ENCODE peak calls at places on chromosomes 4 and X, in nine cellular contexts. B is hepatocyte, Q is GM23338, Z is Karpas-422, D is MM.1S, C is SK-N-SH, A is GM23248, R is HCT116, G is PC-3. L is an unnamed sample.

GRCh38 chrX:129145382-129145781 is 377.9 kb downstream of the SMARCA1 start:
- DNase-seq in B (no peak), Q (no peak), Z (no peak), D (no peak), C (no peak), A (no peak), R (no peak), G (no peak), L (no peak)

GRCh38 chr4:128574706-128575105 is 234.8 kb upstream of the JADE1 start:
- DNase-seq in B (peak; percentile 86), Q (peak; percentile 95), Z (peak; percentile 97), D (peak; percentile 80), C (peak; percentile 42), A (peak; percentile 58), R (peak; percentile 40), G (peak; percentile 67), L (peak; percentile 74)

GRCh38 chrX:103404225-103405008 is 28.1 kb downstream of the BEX3 start:
- DNase-seq in B (peak; percentile 76), Q (peak; percentile 87), Z (peak; percentile 92), D (peak; percentile 78), C (peak; percentile 62), A (peak; percentile 86), R (peak; percentile 59), G (peak; percentile 60), L (peak; percentile 47)

GRCh38 chr4:184887333-184887732 is 61.6 kb upstream of the ACSL1 start:
- DNase-seq in B (no peak), Q (no peak), Z (no peak), D (no peak), C (no peak), A (no peak), R (no peak), G (no peak), L (no peak)

GRCh38 chrX:20140410-20140809 is 1.2 kb downstream of the EIF1AX start:
- DNase-seq in B (no peak), Q (no peak), Z (peak; percentile 65), D (no peak), C (no peak), A (peak; percentile 27), R (no peak), G (no peak), L (peak; percentile 26)

GRCh38 chrX:135528274-135528673 is 7.8 kb downstream of the INTS6L start:
- DNase-seq in B (no peak), Q (no peak), Z (no peak), D (no peak), C (no peak), A (no peak), R (no peak), G (no peak), L (no peak)

GRCh38 chrX:1727531-1728027 is 112.7 kb downstream of the ASMT start:
- DNase-seq in B (peak; percentile 43), Q (peak; percentile 85), Z (no peak), D (no peak), C (no peak), A (peak; percentile 11), R (peak; percentile 46), G (peak; percentile 73), L (no peak)

GRCh38 chr4:96052827-96053226 is 212.9 kb downstream of the PDHA2 start:
- DNase-seq in B (no peak), Q (no peak), Z (no peak), D (no peak), C (no peak), A (no peak), R (no peak), G (no peak), L (no peak)

GRCh38 chrX:11970935-11971334 is 167.3 kb upstream of the FRMPD4 start:
- DNase-seq in B (no peak), Q (no peak), Z (no peak), D (no peak), C (no peak), A (peak; percentile 9), R (no peak), G (peak; percentile 25), L (no peak)

GRCh38 chrX:101263766-101264165 is 27.4 kb downstream of the TAF7L start:
- DNase-seq in B (no peak), Q (no peak), Z (no peak), D (no peak), C (no peak), A (peak; percentile 35), R (no peak), G (no peak), L (no peak)

GRCh38 chr4:66991521-66991920 is 553.8 kb downstream of the CENPC start:
- DNase-seq in B (no peak), Q (no peak), Z (no peak), D (no peak), C (no peak), A (no peak), R (no peak), G (peak; percentile 38), L (no peak)

GRCh38 chrX:86887341-86887740 is 630.3 kb upstream of the KLHL4 start:
- DNase-seq in B (no peak), Q (no peak), Z (no peak), D (no peak), C (no peak), A (no peak), R (no peak), G (no peak), L (no peak)

GRCh38 chr4:123649644-123650356 is 253.2 kb downstream of the SPRY1 start:
- DNase-seq in B (peak; percentile 78), Q (peak; percentile 54), Z (no peak), D (no peak), C (no peak), A (peak; percentile 76), R (no peak), G (peak; percentile 39), L (no peak)

GRCh38 chr4:106032851-106033286 is 137.6 kb downstream of the NPNT start:
- DNase-seq in B (no peak), Q (no peak), Z (no peak), D (no peak), C (no peak), A (peak; percentile 69), R (no peak), G (no peak), L (no peak)

GRCh38 chrX:78066110-78066509 is 37.9 kb upstream of the PGK1 start:
- DNase-seq in B (no peak), Q (no peak), Z (no peak), D (no peak), C (no peak), A (peak; percentile 21), R (no peak), G (peak; percentile 46), L (no peak)

GRCh38 chr4:2285665-2286381 is 23.9 kb upstream of the MXD4 start:
- DNase-seq in B (no peak), Q (no peak), Z (no peak), D (no peak), C (no peak), A (no peak), R (no peak), G (no peak), L (no peak)
- H3K4me1 ChIP-seq in B (peaks cover 9% of the 10 kb centered on the region), Q (no peaks in the 10 kb centered on the region), Z (peaks cover 29% of the 10 kb centered on the region), D (peaks cover 20% of the 10 kb centered on the region), C (peaks cover 34% of the 10 kb centered on the region), A (peaks cover 8% of the 10 kb centered on the region), R (peaks cover 9% of the 10 kb centered on the region), G (peaks cover 11% of the 10 kb centered on the region), L (peaks cover 24% of the 10 kb centered on the region)

GRCh38 chrX:50068893-50069292 is 131.9 kb downstream of the AKAP4 start:
- DNase-seq in B (no peak), Q (no peak), Z (no peak), D (no peak), C (no peak), A (no peak), R (no peak), G (no peak), L (no peak)
- H3K9me2 ChIP-seq in B (no peaks in the 10 kb centered on the region), Q (no peaks in the 10 kb centered on the region), Z (no peaks in the 10 kb centered on the region), D (no peaks in the 10 kb centered on the region), C (no peaks in the 10 kb centered on the region), A (no peaks in the 10 kb centered on the region), R (no peaks in the 10 kb centered on the region), G (no peaks in the 10 kb centered on the region), L (no peaks in the 10 kb centered on the region)

GRCh38 chr4:7805533-7806079 is 134.1 kb downstream of the AFAP1 start:
- DNase-seq in B (peak; percentile 57), Q (peak; percentile 68), Z (no peak), D (no peak), C (no peak), A (peak; percentile 81), R (no peak), G (peak; percentile 92), L (no peak)

GRCh38 chr4:7804759-7805385 is 134.8 kb downstream of the AFAP1 start:
- DNase-seq in B (no peak), Q (no peak), Z (no peak), D (no peak), C (no peak), A (no peak), R (no peak), G (no peak), L (no peak)

GRCh38 chr4:7802093-7802726 is 137.5 kb downstream of the AFAP1 start:
- DNase-seq in B (peak; percentile 91), Q (peak; percentile 89), Z (peak; percentile 88), D (peak; percentile 70), C (peak; percentile 80), A (peak; percentile 91), R (peak; percentile 66), G (peak; percentile 79), L (peak; percentile 69)

GRCh38 chr4:7803371-7803770 is 136.3 kb downstream of the AFAP1 start:
- DNase-seq in B (no peak), Q (no peak), Z (no peak), D (no peak), C (no peak), A (no peak), R (no peak), G (no peak), L (no peak)

GRCh38 chr4:7803992-7804758 is 135.5 kb downstream of the AFAP1 start:
- DNase-seq in B (peak; percentile 89), Q (peak; percentile 93), Z (peak; percentile 89), D (peak; percentile 66), C (peak; percentile 82), A (peak; percentile 84), R (peak; percentile 39), G (peak; percentile 77), L (peak; percentile 72)
- H2AFZ ChIP-seq in B (no peak overlapping the region), Q (no peak overlapping the region), Z (no peak overlapping the region), D (no peak overlapping the region), C (no peak overlapping the region), A (no peak overlapping the region), R (no peak overlapping the region), G (no peak overlapping the region), L (no peak overlapping the region)

GRCh38 chr4:1215347-1216075 is 33.4 kb downstream of the CTBP1 start:
- DNase-seq in B (no peak), Q (no peak), Z (peak; percentile 89), D (peak; percentile 97), C (no peak), A (no peak), R (no peak), G (no peak), L (peak; percentile 94)

GRCh38 chr4:1218892-1219552 is 29.9 kb downstream of the CTBP1 start:
- DNase-seq in B (no peak), Q (no peak), Z (peak; percentile 91), D (peak; percentile 75), C (no peak), A (no peak), R (no peak), G (no peak), L (peak; percentile 86)

GRCh38 chr4:1216076-1216614 is 32.8 kb downstream of the CTBP1 start:
- DNase-seq in B (no peak), Q (no peak), Z (no peak), D (no peak), C (no peak), A (no peak), R (no peak), G (no peak), L (no peak)

GRCh38 chr4:1217366-1217765 is 31.6 kb downstream of the CTBP1 start:
- DNase-seq in B (no peak), Q (no peak), Z (no peak), D (no peak), C (no peak), A (no peak), R (no peak), G (no peak), L (no peak)

GRCh38 chr4:1216869-1217294 is 32.0 kb downstream of the CTBP1 start:
- DNase-seq in B (no peak), Q (no peak), Z (peak; percentile 70), D (no peak), C (no peak), A (no peak), R (no peak), G (no peak), L (peak; percentile 81)
- H3K4me1 ChIP-seq in B (no peaks in the 10 kb centered on the region), Q (no peaks in the 10 kb centered on the region), Z (peaks cover 73% of the 10 kb centered on the region), D (peaks cover 61% of the 10 kb centered on the region), C (no peaks in the 10 kb centered on the region), A (no peaks in the 10 kb centered on the region), R (no peaks in the 10 kb centered on the region), G (no peaks in the 10 kb centered on the region), L (peaks cover 77% of the 10 kb centered on the region)

L was measured in OCI-LY7.